ENCODE peak calls at places on chromosomes 5 and 9, in four cellular contexts. M, R, N and T are unnamed samples.
A peak's percentile ranks its signal among the peaks of the same experiment; 100 is the strongest.

GRCh38 chr5:136506131-136506530 is 140.8 kb upstream of the TRPC7 start:
- DNase-seq in M (no peak), R (no peak), N (no peak), T (no peak)

GRCh38 chr5:81021486-81021885 is 61.3 kb downstream of the RASGRF2 start:
- DNase-seq in M (no peak), R (no peak), N (no peak), T (no peak)

GRCh38 chr5:95620870-95621838 is 1.3 kb downstream of the GPR150 start:
- DNase-seq in M (peak; percentile 16), R (no peak), N (no peak), T (peak; percentile 78)

GRCh38 chr5:172659909-172660628 is 19.0 kb downstream of the NEURL1B start:
- DNase-seq in M (no peak), R (peak; percentile 95), N (no peak), T (no peak)

GRCh38 chr5:175800656-175801081 is 70.7 kb upstream of the CPLX2 start:
- DNase-seq in M (no peak), R (no peak), N (peak; percentile 39), T (no peak)

GRCh38 chr9:79798450-79798849 is 226.7 kb downstream of the TLE4 start:
- DNase-seq in M (no peak), R (no peak), N (no peak), T (no peak)

GRCh38 chr5:50325237-50325832 is 115.8 kb downstream of the EMB start:
- DNase-seq in M (no peak), R (no peak), N (peak; percentile 15), T (no peak)

GRCh38 chr9:109926321-109926959 is 146.4 kb downstream of the PALM2AKAP2 start:
- DNase-seq in M (no peak), R (no peak), N (no peak), T (no peak)

GRCh38 chr9:126965541-126966428 is 51.2 kb downstream of the RALGPS1 start:
- DNase-seq in M (peak; percentile 80), R (peak; percentile 30), N (peak; percentile 29), T (peak; percentile 33)

GRCh38 chr5:177314376-177315342 is 3.0 kb upstream of the MXD3 start:
- DNase-seq in M (no peak), R (no peak), N (no peak), T (no peak)

GRCh38 chr5:127820910-127821553 is 117.8 kb downstream of the CCDC192 start:
- DNase-seq in M (peak; percentile 43), R (peak; percentile 10), N (no peak), T (no peak)

GRCh38 chr5:101915559-101915958 is 380.5 kb downstream of the SLCO4C1 start:
- DNase-seq in M (peak; percentile 1), R (no peak), N (no peak), T (no peak)

GRCh38 chr9:86242012-86242411 is 17.4 kb downstream of the C9orf153 start:
- DNase-seq in M (no peak), R (no peak), N (no peak), T (no peak)

GRCh38 chr5:151153300-151153699 is 4.3 kb downstream of the ANXA6 start:
- DNase-seq in M (no peak), R (no peak), N (no peak), T (no peak)

GRCh38 chr5:67051164-67051563 is 145.4 kb downstream of the CD180 start:
- DNase-seq in M (no peak), R (no peak), N (no peak), T (no peak)

GRCh38 chr5:142388696-142389095 is 63.9 kb upstream of the SPRY4 start:
- DNase-seq in M (no peak), R (peak; percentile 16), N (peak; percentile 52), T (no peak)

GRCh38 chr9:137227057-137227852 is at the start of gene RNF224:
- DNase-seq in M (peak; percentile 78), R (peak; percentile 69), N (peak; percentile 80), T (no peak)

GRCh38 chr5:140221697-140222223 is 46.8 kb downstream of the CYSTM1 start:
- DNase-seq in M (peak; percentile 24), R (no peak), N (peak; percentile 42), T (no peak)

GRCh38 chr5:74367931-74368330 is 272.6 kb downstream of the ENC1 start:
- DNase-seq in M (no peak), R (no peak), N (no peak), T (no peak)

GRCh38 chr9:99677281-99677680 is 144.4 kb upstream of the NR4A3 start:
- DNase-seq in M (no peak), R (no peak), N (no peak), T (no peak)

GRCh38 chr5:111774525-111774924 is 17.5 kb upstream of the NREP start:
- DNase-seq in M (no peak), R (no peak), N (no peak), T (no peak)

GRCh38 chr5:19047277-19047676 is 940.7 kb downstream of the CDH18 start:
- DNase-seq in M (no peak), R (no peak), N (no peak), T (peak; percentile 38)

GRCh38 chr9:87275039-87275725 is 222.5 kb upstream of the DAPK1 start:
- DNase-seq in M (no peak), R (no peak), N (no peak), T (no peak)

GRCh38 chr5:168214071-168214470 is 77.4 kb upstream of the WWC1 start:
- DNase-seq in M (no peak), R (no peak), N (no peak), T (no peak)

GRCh38 chr5:132475939-132476852 is 14.4 kb downstream of the IRF1 start:
- DNase-seq in M (no peak), R (peak; percentile 83), N (no peak), T (no peak)

GRCh38 chr5:8615142-8615858 is 746.4 kb downstream of the MTRR start:
- DNase-seq in M (no peak), R (no peak), N (no peak), T (no peak)

GRCh38 chr5:140265845-140266244 is 37.1 kb downstream of the PFDN1 start:
- DNase-seq in M (no peak), R (no peak), N (no peak), T (no peak)

DNA sequence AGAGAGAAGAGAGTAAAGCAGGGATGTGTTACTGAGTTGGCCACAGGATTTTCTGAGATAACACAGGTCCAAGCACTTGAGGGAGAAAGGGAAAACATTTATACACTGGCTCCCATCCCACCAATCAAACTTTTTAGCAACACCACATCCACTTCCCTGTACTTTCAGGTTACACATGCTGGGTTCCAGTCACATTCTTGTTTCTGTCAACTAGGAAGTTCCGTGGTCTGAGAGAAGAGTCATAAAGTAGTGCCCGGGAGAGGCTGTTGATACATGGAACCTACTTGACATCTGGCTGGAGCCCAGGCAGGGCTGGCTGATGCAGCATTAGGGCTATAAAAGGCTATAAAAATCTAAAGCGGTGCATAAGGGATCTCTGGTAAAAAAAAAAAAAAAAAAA is 473.9 kb upstream of the COX7C start:
- DNase-seq in M (no peak), R (no peak), N (no peak), T (no peak)
- TF ChIP-seq RNF2 in M (no peak), R (no peak), N (no peak), T (no peak)

DNA sequence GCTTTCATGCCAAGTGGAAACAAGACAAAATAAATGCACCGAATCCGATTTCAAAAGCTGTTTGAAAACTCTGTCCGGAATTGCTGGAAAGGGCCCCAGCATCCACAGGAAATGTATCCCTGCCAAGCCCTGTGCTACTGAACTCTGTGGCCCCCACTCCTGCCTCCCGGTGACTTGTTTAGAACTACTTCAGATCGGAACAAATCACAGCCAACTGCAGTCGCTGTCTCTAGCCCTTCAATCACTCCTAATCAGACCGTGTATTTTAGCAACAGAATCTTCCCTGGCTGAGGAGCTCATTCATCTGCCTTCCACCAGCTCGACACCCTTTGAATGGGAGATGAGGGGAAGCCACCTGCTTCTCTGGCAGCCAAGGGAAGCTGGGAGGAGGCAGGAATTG is 94.1 kb downstream of the KCNIP1 start:
- DNase-seq in M (no peak), R (no peak), N (no peak), T (no peak)
- TF ChIP-seq RNF2 in M (no peak), R (no peak), N (no peak), T (no peak)

GRCh38 chr5:108381955-108382783 is at the start of gene FBXL17:
- DNase-seq in M (peak; percentile 88), R (peak; percentile 93), N (peak; percentile 91), T (peak; percentile 89)

GRCh38 chr5:108381034-108381954 is 604 bp downstream of the FBXL17 start:
- DNase-seq in M (peak; percentile 10), R (peak; percentile 18), N (peak; percentile 67), T (peak; percentile 76)

GRCh38 chr5:108379722-108380530 is 2.0 kb downstream of the FBXL17 start:
- DNase-seq in M (no peak), R (peak; percentile 55), N (no peak), T (no peak)

GRCh38 chr5:108382784-108383358 is 973 bp upstream of the FBXL17 start:
- DNase-seq in M (peak; percentile 5), R (no peak), N (peak; percentile 8), T (no peak)

GRCh38 chr5:108380531-108381021 is 1.3 kb downstream of the FBXL17 start:
- DNase-seq in M (peak; percentile 51), R (peak; percentile 18), N (peak; percentile 48), T (peak; percentile 77)
- TF ChIP-seq RNF2 in M (no peak), R (no peak), N (no peak), T (no peak)

DNA sequence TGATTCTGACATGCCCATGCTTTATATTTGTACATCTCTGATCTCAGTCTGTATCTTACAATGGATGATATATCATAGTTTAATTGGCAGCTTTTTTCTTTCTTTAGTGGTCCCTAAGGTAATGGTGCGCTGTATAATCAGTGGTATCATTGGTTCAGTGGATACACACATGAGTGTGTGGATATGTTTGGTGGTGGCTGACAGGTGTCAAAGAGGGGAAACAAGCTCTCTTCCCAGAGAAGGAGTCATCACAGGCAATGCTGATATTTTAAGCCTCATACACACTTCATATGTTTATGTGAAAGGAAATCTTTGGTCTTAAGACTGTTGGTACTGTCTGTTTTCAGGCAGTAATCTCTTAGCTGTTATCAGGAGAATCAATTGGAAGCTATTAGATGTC is 52.1 kb upstream of the KIAA1958 start:
- DNase-seq in M (no peak), R (no peak), N (no peak), T (no peak)
- TF ChIP-seq RNF2 in M (no peak), R (no peak), N (no peak), T (no peak)